ENCODE peak calls at places on chromosomes 11 and 22, in five cellular contexts. L, R, Z, B and C are unnamed samples.

GRCh38 chr22:23020659-23021293 is 49.5 kb upstream of the GNAZ start:
- DNase-seq in R (no peak), Z (no peak), B (no peak), L (no peak), C (no peak)

GRCh38 chr11:75831915-75832502 is 17.0 kb downstream of the UVRAG start:
- DNase-seq in L (no peak), R (no peak), Z (no peak), B (no peak), C (no peak)

GRCh38 chr11:61164610-61165424 is 3.6 kb upstream of the VPS37C start:
- DNase-seq in Z (no peak), R (no peak), L (no peak), B (no peak), C (no peak)

GRCh38 chr11:46413755-46414465 is 22.3 kb upstream of the CHRM4 start:
- DNase-seq in R (peak; percentile 57), Z (no peak), B (peak; percentile 76), L (no peak), C (no peak)

GRCh38 chr11:70432065-70432464 is 33.7 kb downstream of the CTTN start:
- DNase-seq in R (no peak), B (no peak), Z (no peak), L (no peak), C (no peak)

GRCh38 chr11:10893713-10894112 is 35.9 kb upstream of the ZBED5 start:
- DNase-seq in B (peak; percentile 50), Z (no peak), L (no peak), R (peak; percentile 18), C (no peak)

GRCh38 chr11:120689591-120689990 is 178.0 kb downstream of the GRIK4 start:
- DNase-seq in R (no peak), L (no peak), B (no peak), Z (no peak), C (no peak)

GRCh38 chr11:77250881-77251640 is 50.4 kb downstream of the GDPD4 start:
- DNase-seq in Z (no peak), B (no peak), L (no peak), R (no peak), C (peak; percentile 73)

GRCh38 chr11:129636926-129637325 is 178.7 kb upstream of the TMEM45B start:
- DNase-seq in R (no peak), L (no peak), Z (no peak), B (no peak), C (no peak)

GRCh38 chr11:116148056-116148455 is 624.7 kb downstream of the BUD13 start:
- DNase-seq in B (no peak), R (no peak), L (no peak), Z (no peak), C (no peak)

GRCh38 chr11:9752091-9752490 is 88.2 kb downstream of the SWAP70 start:
- DNase-seq in Z (no peak), L (peak; percentile 21), R (no peak), B (peak; percentile 21), C (no peak)

GRCh38 chr11:109605006-109605405 is 183.0 kb downstream of the C11orf87 start:
- DNase-seq in B (no peak), R (no peak), L (no peak), Z (no peak), C (no peak)

GRCh38 chr11:110069158-110069737 is 23.9 kb upstream of the ZC3H12C start:
- DNase-seq in B (no peak), R (no peak), Z (no peak), L (no peak), C (peak; percentile 97)

GRCh38 chr11:73982595-73982989 is at the start of gene UCP2:
- DNase-seq in L (peak; percentile 91), Z (no peak), R (peak; percentile 81), B (no peak), C (no peak)

GRCh38 chr11:117819096-117820040 is 5.2 kb downstream of the FXYD2 start:
- DNase-seq in Z (peak; percentile 86), B (peak; percentile 61), L (peak; percentile 59), R (peak; percentile 62), C (peak; percentile 80)

GRCh38 chr11:95076416-95076815 is 9.7 kb downstream of the SRSF8 start:
- DNase-seq in Z (no peak), R (no peak), B (no peak), L (no peak), C (peak; percentile 90)

GRCh38 chr11:65436412-65437032 is 13.9 kb downstream of the NEAT1 start:
- DNase-seq in B (no peak), Z (no peak), L (no peak), R (no peak), C (peak; percentile 37)

GRCh38 chr11:30586251-30587144 is at the start of gene MPPED2:
- DNase-seq in R (peak; percentile 49), Z (peak; percentile 88), B (no peak), L (peak; percentile 9), C (no peak)

GRCh38 chr22:45344339-45344738 is 34.6 kb downstream of the FAM118A start:
- DNase-seq in B (no peak), Z (no peak), L (no peak), R (peak; percentile 28), C (no peak)

GRCh38 chr22:45506961-45507360 is 4.3 kb downstream of the FBLN1 start:
- DNase-seq in Z (no peak), B (no peak), L (no peak), R (no peak), C (no peak)

GRCh38 chr22:20229916-20230775 is 38.0 kb downstream of the RTN4R start:
- DNase-seq in B (no peak), L (no peak), Z (no peak), R (no peak), C (no peak)

GRCh38 chr11:110076388-110076965 is 16.7 kb upstream of the ZC3H12C start:
- DNase-seq in Z (no peak), R (no peak), B (no peak), L (no peak), C (no peak)

GRCh38 chr11:116692318-116693106 is 80.3 kb downstream of the BUD13 start:
- DNase-seq in B (no peak), L (no peak), R (no peak), Z (no peak), C (no peak)

GRCh38 chr11:123549901-123550619 is 104.4 kb downstream of the SCN3B start:
- DNase-seq in B (no peak), R (no peak), Z (no peak), L (no peak), C (no peak)

GRCh38 chr11:47983464-47984397 is 3.4 kb downstream of the PTPRJ start:
- DNase-seq in R (no peak), Z (no peak), L (no peak), B (no peak), C (no peak)

GRCh38 chr11:67999704-68000103 is 4.2 kb downstream of the UNC93B1 start:
- DNase-seq in Z (no peak), R (no peak), L (no peak), B (no peak), C (no peak)

GRCh38 chr11:64611961-64612646 is 21.1 kb downstream of the SLC22A12 start:
- DNase-seq in L (no peak), R (no peak), B (no peak), Z (no peak), C (no peak)

GRCh38 chr22:31083377-31083768 is 2.3 kb downstream of the SMTN start:
- DNase-seq in Z (no peak), R (no peak), B (no peak), L (no peak), C (no peak)

GRCh38 chr11:113273720-113274119 is 40.7 kb upstream of the TTC12 start:
- DNase-seq in R (no peak), L (no peak), Z (no peak), B (no peak), C (no peak)

GRCh38 chr11:47271961-47272661 is 2.2 kb downstream of the MADD start:
- DNase-seq in B (no peak), Z (no peak), L (no peak), R (no peak), C (no peak)

GRCh38 chr11:57597971-57598830 is 716 bp downstream of the SERPING1 start:
- DNase-seq in Z (peak; percentile 87), B (peak; percentile 15), R (no peak), L (peak; percentile 72), C (no peak)
- TF ChIP-seq POLR2A in Z (no peak), B (no peak), R (no peak), L (no peak), C (no peak)

DNA sequence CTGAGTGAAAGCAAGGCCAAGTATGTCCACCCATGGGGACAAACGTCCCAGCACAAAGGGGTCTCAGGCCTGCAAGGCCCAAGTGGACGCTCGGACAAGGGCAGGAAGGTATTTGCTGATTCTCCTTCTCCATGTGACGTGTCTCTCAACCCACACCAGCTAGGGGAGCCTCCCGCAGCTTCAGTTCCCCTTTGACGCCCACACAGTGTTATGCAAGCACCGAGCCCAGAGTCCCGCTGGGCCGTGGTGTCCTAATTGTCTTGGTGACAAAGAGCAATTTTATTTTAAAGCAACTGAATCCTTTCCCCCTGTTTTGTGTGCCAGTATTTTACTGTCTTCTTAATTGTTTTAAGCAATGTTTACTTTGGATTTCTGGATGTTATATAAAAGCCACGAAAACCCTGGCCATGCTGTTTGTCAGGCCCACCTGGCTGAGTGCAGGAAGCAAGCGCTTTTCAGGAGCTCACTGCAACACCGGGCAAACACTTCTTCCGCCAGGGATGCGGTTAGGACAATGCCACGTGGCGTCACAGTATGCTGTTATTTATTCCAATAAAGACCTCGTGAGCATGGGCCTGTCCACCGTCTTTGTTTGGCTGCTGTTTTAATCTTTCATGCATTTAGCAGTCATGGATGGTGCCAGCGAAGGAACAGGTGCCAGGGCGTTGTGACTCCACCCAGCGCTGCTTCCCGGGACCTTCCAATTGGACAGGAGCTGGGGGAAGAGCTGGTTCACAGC is 8.2 kb upstream of the PARVG start:
- DNase-seq in L (no peak), Z (no peak), B (no peak), R (no peak), C (no peak)
- TF ChIP-seq JUN in L (no peak), Z (no peak), B (no peak), R (no peak), C (no peak)

DNA sequence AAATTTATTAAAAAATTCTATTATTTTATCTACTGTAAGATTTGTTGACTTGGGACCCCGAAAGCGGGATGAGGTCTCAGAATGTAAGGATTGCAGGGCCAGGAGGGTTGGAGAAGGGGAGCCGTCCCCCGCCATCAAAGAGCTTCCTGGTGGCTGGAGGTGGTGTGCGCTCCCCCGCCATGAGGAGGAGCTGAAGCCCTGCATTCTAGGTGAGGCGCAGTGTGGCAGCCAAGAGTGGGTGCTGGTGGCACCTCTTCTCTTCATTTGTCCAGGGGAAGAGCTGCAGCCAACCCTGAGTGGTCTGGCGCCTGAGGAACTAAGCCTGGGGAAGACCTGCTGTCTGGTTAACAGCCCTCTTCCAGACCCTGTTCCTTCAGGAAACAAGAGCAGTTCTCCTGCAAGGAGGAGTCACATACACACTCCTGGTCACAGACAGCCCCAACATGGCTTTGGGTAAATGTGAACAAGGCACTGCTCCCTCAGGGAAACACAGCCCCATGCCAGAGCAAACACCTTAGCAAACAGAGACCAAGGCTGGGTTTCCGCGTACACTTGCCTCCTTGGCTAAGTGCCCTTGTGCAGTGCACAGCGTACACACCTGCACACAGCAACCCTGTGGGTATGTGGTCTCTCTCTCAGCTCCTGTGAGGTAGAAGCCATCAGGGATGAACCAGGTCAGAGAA is 17.3 kb downstream of the RTN4RL2 start:
- DNase-seq in B (no peak), Z (no peak), R (no peak), L (no peak), C (no peak)
- TF ChIP-seq POLR2A in B (no peak), Z (no peak), R (no peak), L (no peak), C (no peak)

GRCh38 chr22:26679003-26679629 is 21.7 kb downstream of the MIAT start:
- DNase-seq in R (peak; percentile 74), L (peak; percentile 69), Z (peak; percentile 94), B (peak; percentile 43), C (peak; percentile 84)
- TF ChIP-seq JUN in R (no peak), L (no peak), Z (no peak), B (no peak), C (no peak)